ENCODE peak calls at places on chromosome 5, in nine cellular contexts. Q is A549, S is stomach, D is upper lobe of left lung, R is transverse colon, X is H1, C is esophagus muscularis mucosa, B is ovary, E is K562. L is an unnamed sample.

GRCh38 chr5:15757103-15757502 is 257.1 kb downstream of the FBXL7 start:
- DNase-seq in X (no peak), S (no peak), R (no peak), D (no peak), E (no peak), Q (no peak), C (no peak), B (no peak), L (no peak)

GRCh38 chr5:67998709-67999251 is 216.8 kb upstream of the PIK3R1 start:
- DNase-seq in X (no peak), S (no peak), Q (peak; percentile 32), C (peak; percentile 93), R (peak; percentile 50), B (no peak), E (no peak), D (no peak), L (peak; percentile 54)

GRCh38 chr5:145775893-145776444 is 59.2 kb downstream of the PRELID2 start:
- DNase-seq in D (no peak), Q (peak; percentile 79), R (no peak), C (no peak), E (no peak), B (no peak), X (no peak), S (no peak), L (no peak)

GRCh38 chr5:30736642-30737041 is 456.8 kb upstream of the CDH6 start:
- DNase-seq in B (no peak), X (no peak), Q (no peak), E (no peak), S (no peak), C (no peak), R (no peak), D (no peak), L (no peak)

GRCh38 chr5:168656633-168657032 is 77.5 kb upstream of the PANK3 start:
- DNase-seq in X (no peak), B (no peak), S (no peak), Q (no peak), R (no peak), C (no peak), E (no peak), D (no peak), L (peak; percentile 52)

GRCh38 chr5:7435503-7435902 is 39.6 kb downstream of the ADCY2 start:
- DNase-seq in D (no peak), C (no peak), B (no peak), R (no peak), S (no peak), E (no peak), Q (no peak), X (no peak), L (no peak)

GRCh38 chr5:159208508-159209437 is 580 bp downstream of the RNF145 start:
- DNase-seq in X (no peak), E (peak; percentile 58), S (peak; percentile 27), C (no peak), B (peak; percentile 69), R (peak; percentile 47), Q (peak; percentile 46), D (no peak), L (no peak)

GRCh38 chr5:10036136-10036535 is 213.6 kb downstream of the ATPSCKMT start:
- DNase-seq in Q (no peak), R (no peak), B (no peak), E (no peak), D (no peak), C (no peak), S (no peak), X (no peak), L (no peak)

GRCh38 chr5:165202144-165202910 is 1696.9 kb downstream of the MAT2B start:
- DNase-seq in X (no peak), S (no peak), D (no peak), Q (no peak), B (no peak), C (no peak), R (no peak), E (no peak), L (no peak)

GRCh38 chr5:1817261-1818043 is 16.2 kb downstream of the NDUFS6 start:
- DNase-seq in D (peak; percentile 31), Q (no peak), C (no peak), X (no peak), S (no peak), R (no peak), B (peak; percentile 17), E (no peak), L (no peak)

GRCh38 chr5:69493235-69493925 is 790 bp downstream of the OCLN start:
- DNase-seq in R (peak; percentile 50), C (no peak), Q (peak; percentile 51), D (peak; percentile 91), X (no peak), B (peak; percentile 33), S (peak; percentile 53), E (no peak), L (no peak)
- TF ChIP-seq EP300 in R (no peak), C (no peak), Q (no peak), D (no peak), X (no peak), B (no peak), S (no peak), E (no peak), L (no peak)

GRCh38 chr5:53019320-53019719 is 30.2 kb downstream of the ITGA2 start:
- DNase-seq in B (no peak), R (no peak), Q (peak; percentile 77), D (no peak), S (no peak), C (no peak), X (no peak), E (peak; percentile 37), L (no peak)

GRCh38 chr5:53017383-53017782 is 28.2 kb downstream of the ITGA2 start:
- DNase-seq in B (no peak), X (no peak), Q (no peak), D (peak; percentile 24), E (no peak), S (no peak), C (no peak), R (no peak), L (no peak)

GRCh38 chr5:53013857-53014256 is 24.7 kb downstream of the ITGA2 start:
- DNase-seq in D (no peak), B (no peak), E (no peak), C (no peak), X (no peak), R (no peak), S (no peak), Q (no peak), L (no peak)

GRCh38 chr5:53022889-53023511 is 33.8 kb downstream of the ITGA2 start:
- DNase-seq in C (no peak), S (no peak), B (no peak), D (no peak), R (no peak), Q (no peak), X (no peak), E (no peak), L (no peak)

DNA sequence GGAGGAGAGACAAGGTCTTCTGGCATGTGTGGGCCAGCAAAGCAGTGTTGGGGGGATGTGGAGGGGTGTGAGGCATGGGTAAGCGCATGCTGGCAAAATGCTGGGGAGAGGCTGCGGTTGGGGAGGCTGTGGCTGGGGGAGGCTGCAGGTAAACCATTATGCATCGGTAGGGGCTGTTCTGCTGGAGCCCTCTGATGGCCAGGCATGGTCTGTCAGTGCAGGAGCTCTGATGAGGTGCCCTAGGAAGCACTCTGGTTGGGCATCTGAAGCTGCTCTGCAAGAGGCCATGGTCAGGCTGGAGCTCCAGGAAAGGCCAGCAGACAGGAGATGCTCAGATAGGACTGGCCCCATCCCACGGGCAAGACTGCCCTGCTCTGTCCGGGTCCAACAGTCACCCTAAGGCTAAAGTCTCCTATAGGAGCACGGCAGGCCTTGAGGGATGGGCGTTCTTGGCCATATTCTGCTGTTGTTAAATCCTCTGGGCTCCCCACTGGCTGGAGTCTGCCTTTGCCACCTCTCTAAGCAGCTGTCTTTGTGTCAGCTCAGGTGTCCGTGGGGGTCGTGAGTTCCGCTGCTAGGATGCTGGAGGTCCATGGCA is 28.7 kb downstream of the ITGA2 start:
- DNase-seq in R (no peak), D (peak; percentile 5), Q (no peak), C (no peak), S (no peak), E (no peak), B (no peak), X (no peak), L (no peak)
- H3K27ac ChIP-seq in R (no peak overlapping the region), D (no peak overlapping the region), Q (peak overlapping the region; percentile 68), C (no peak overlapping the region), S (no peak overlapping the region), E (no peak overlapping the region), B (no peak overlapping the region), X (no peak overlapping the region), L (no peak overlapping the region)

GRCh38 chr5:123209163-123210013 is 120.3 kb downstream of the PRDM6 start:
- DNase-seq in B (no peak), R (no peak), D (no peak), X (no peak), E (peak; percentile 58), C (no peak), Q (peak; percentile 84), S (no peak), L (no peak)

GRCh38 chr5:123215929-123216702 is 127.1 kb downstream of the PRDM6 start:
- DNase-seq in R (no peak), S (no peak), D (no peak), E (peak; percentile 2), Q (peak; percentile 28), X (no peak), B (no peak), C (no peak), L (no peak)

GRCh38 chr5:123217183-123217582 is 128.1 kb downstream of the PRDM6 start:
- DNase-seq in S (no peak), Q (no peak), C (no peak), B (no peak), E (no peak), X (no peak), R (no peak), D (no peak), L (no peak)

GRCh38 chr5:123211084-123211483 is 122.0 kb downstream of the PRDM6 start:
- DNase-seq in C (no peak), B (no peak), R (no peak), X (no peak), D (no peak), Q (no peak), E (no peak), S (no peak), L (no peak)

DNA sequence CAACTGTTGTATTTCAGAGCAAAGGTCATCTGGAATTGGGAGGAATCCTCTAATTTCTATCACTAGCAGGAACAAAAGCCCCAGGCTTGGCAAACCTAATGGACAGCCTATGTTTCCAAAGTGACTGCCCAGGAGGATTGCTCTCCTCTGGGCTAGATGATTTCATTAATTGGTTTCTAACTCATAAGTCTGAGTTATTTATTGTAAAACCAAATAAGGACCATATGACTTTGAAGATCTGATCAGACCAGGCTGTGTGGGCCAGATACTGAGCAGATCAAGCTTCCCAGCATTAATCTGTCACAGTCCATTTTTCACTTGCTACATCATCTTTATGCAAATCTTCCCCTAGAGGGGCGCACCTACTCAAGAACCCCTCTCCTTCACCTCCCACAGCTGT is 125.2 kb downstream of the PRDM6 start:
- DNase-seq in B (no peak), X (no peak), S (no peak), E (no peak), D (no peak), Q (no peak), R (no peak), C (no peak), L (no peak)
- TF ChIP-seq EP300 in B (no peak), X (no peak), S (no peak), E (no peak), D (no peak), Q (no peak), R (no peak), C (no peak), L (no peak)

DNA sequence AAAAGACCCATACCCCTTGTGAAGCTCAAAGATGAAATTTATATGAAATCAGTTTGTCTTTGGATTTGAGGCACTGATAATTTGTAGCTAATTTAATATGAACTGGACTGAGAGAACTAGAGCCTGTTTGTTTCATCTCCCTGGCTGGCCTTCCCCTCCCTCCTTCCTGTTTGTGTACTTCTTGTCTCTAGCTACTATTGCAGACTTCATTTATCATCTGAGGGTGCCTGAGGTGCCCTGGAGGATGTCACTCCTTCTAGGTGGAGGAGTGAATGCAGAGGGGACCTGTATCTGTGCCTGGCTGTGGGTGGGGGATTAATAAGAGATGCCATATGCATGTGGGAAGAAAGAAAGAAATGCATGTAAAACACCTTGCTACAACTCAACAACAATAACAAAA is 22.2 kb upstream of the GNPDA1 start:
- DNase-seq in S (no peak), Q (no peak), C (no peak), E (no peak), D (no peak), R (no peak), X (no peak), B (no peak), L (no peak)
- H3K27ac ChIP-seq in S (no peak overlapping the region), Q (no peak overlapping the region), C (no peak overlapping the region), E (no peak overlapping the region), D (no peak overlapping the region), R (no peak overlapping the region), X (no peak overlapping the region), B (no peak overlapping the region), L (no peak overlapping the region)

L was measured in tibial nerve.